ENCODE peak calls at places on chromosomes 4 and X, in eight cellular contexts. One of them, this sample, is unnamed.

GRCh38 chr4:163858515-163858914 is 364.0 kb downstream of the TMA16 start:
- DNase-seq in heart right ventricle: no peak
- DNase-seq in GM23248: no peak
- DNase-seq in HL-60: no peak
- DNase-seq in heart left ventricle: no peak
- DNase-seq in A549: no peak
- DNase-seq in bronchial epithelial cell: no peak
- DNase-seq in CD4-positive, CD25-positive, alpha-beta regulatory T cell: no peak
- DNase-seq in this sample: no peak

GRCh38 chr4:47668810-47669408 is 169.0 kb downstream of the CORIN start:
- DNase-seq in heart left ventricle: no peak
- DNase-seq in A549: peak
- DNase-seq in CD4-positive, CD25-positive, alpha-beta regulatory T cell: peak
- DNase-seq in heart right ventricle: no peak
- DNase-seq in bronchial epithelial cell: peak
- DNase-seq in HL-60: peak
- DNase-seq in GM23248: peak
- DNase-seq in this sample: peak

GRCh38 chr4:171532968-171533367 is 280.2 kb upstream of the GALNTL6 start:
- DNase-seq in GM23248: no peak
- DNase-seq in heart left ventricle: no peak
- DNase-seq in A549: no peak
- DNase-seq in heart right ventricle: no peak
- DNase-seq in CD4-positive, CD25-positive, alpha-beta regulatory T cell: no peak
- DNase-seq in HL-60: no peak
- DNase-seq in bronchial epithelial cell: no peak
- DNase-seq in this sample: no peak

GRCh38 chrX:54427837-54428424 is 12.3 kb upstream of the TSR2 start:
- DNase-seq in GM23248: no peak
- DNase-seq in A549: no peak
- DNase-seq in bronchial epithelial cell: no peak
- DNase-seq in heart right ventricle: no peak
- DNase-seq in heart left ventricle: no peak
- DNase-seq in CD4-positive, CD25-positive, alpha-beta regulatory T cell: no peak
- DNase-seq in HL-60: no peak
- DNase-seq in this sample: no peak

GRCh38 chrX:16239211-16239610 is 71.9 kb downstream of the MAGEB17 start:
- DNase-seq in HL-60: no peak
- DNase-seq in bronchial epithelial cell: peak
- DNase-seq in A549: peak
- DNase-seq in GM23248: peak
- DNase-seq in CD4-positive, CD25-positive, alpha-beta regulatory T cell: no peak
- DNase-seq in heart right ventricle: no peak
- DNase-seq in heart left ventricle: no peak
- DNase-seq in this sample: no peak

GRCh38 chr4:141155586-141155985 is 22.3 kb upstream of the RNF150 start:
- DNase-seq in heart left ventricle: no peak
- DNase-seq in CD4-positive, CD25-positive, alpha-beta regulatory T cell: no peak
- DNase-seq in HL-60: no peak
- DNase-seq in A549: no peak
- DNase-seq in bronchial epithelial cell: no peak
- DNase-seq in heart right ventricle: no peak
- DNase-seq in GM23248: peak
- DNase-seq in this sample: no peak

GRCh38 chr4:146342600-146343192 is 128.4 kb downstream of the REELD1 start:
- DNase-seq in heart right ventricle: no peak
- DNase-seq in HL-60: no peak
- DNase-seq in bronchial epithelial cell: peak
- DNase-seq in A549: peak
- DNase-seq in GM23248: peak
- DNase-seq in CD4-positive, CD25-positive, alpha-beta regulatory T cell: peak
- DNase-seq in heart left ventricle: no peak
- DNase-seq in this sample: peak

GRCh38 chr4:44806076-44806475 is 79.7 kb upstream of the GNPDA2 start:
- DNase-seq in heart right ventricle: no peak
- DNase-seq in CD4-positive, CD25-positive, alpha-beta regulatory T cell: no peak
- DNase-seq in heart left ventricle: no peak
- DNase-seq in A549: no peak
- DNase-seq in HL-60: no peak
- DNase-seq in bronchial epithelial cell: no peak
- DNase-seq in GM23248: no peak
- DNase-seq in this sample: no peak

GRCh38 chrX:2500681-2501151 is at the start of the genes DHRSX and ZBED1:
- DNase-seq in A549: peak
- DNase-seq in heart left ventricle: peak
- DNase-seq in GM23248: peak
- DNase-seq in heart right ventricle: peak
- DNase-seq in HL-60: peak
- DNase-seq in CD4-positive, CD25-positive, alpha-beta regulatory T cell: peak
- DNase-seq in bronchial epithelial cell: no peak
- DNase-seq in this sample: no peak

GRCh38 chr4:147884536-147884935 is 152.6 kb downstream of the ARHGAP10 start:
- DNase-seq in heart left ventricle: no peak
- DNase-seq in CD4-positive, CD25-positive, alpha-beta regulatory T cell: no peak
- DNase-seq in bronchial epithelial cell: no peak
- DNase-seq in GM23248: no peak
- DNase-seq in A549: no peak
- DNase-seq in HL-60: no peak
- DNase-seq in heart right ventricle: no peak
- DNase-seq in this sample: no peak

GRCh38 chr4:113394730-113395530 is 345.5 kb downstream of the ANK2 start:
- DNase-seq in HL-60: peak
- DNase-seq in CD4-positive, CD25-positive, alpha-beta regulatory T cell: peak
- DNase-seq in GM23248: peak
- DNase-seq in A549: peak
- DNase-seq in heart right ventricle: no peak
- DNase-seq in heart left ventricle: no peak
- DNase-seq in bronchial epithelial cell: peak
- DNase-seq in this sample: peak

GRCh38 chrX:13721371-13721770 is 13.0 kb downstream of the TRAPPC2 start:
- DNase-seq in A549: no peak
- DNase-seq in GM23248: no peak
- DNase-seq in CD4-positive, CD25-positive, alpha-beta regulatory T cell: no peak
- DNase-seq in heart right ventricle: no peak
- DNase-seq in heart left ventricle: no peak
- DNase-seq in bronchial epithelial cell: peak
- DNase-seq in HL-60: no peak
- DNase-seq in this sample: no peak

GRCh38 chr4:111666826-111667360 is 478.4 kb upstream of the FAM241A start:
- DNase-seq in CD4-positive, CD25-positive, alpha-beta regulatory T cell: no peak
- DNase-seq in bronchial epithelial cell: no peak
- DNase-seq in GM23248: no peak
- DNase-seq in heart right ventricle: no peak
- DNase-seq in HL-60: no peak
- DNase-seq in A549: no peak
- DNase-seq in heart left ventricle: no peak
- DNase-seq in this sample: no peak

GRCh38 chrX:138756234-138756633 is 44.7 kb upstream of the FGF13 start:
- DNase-seq in CD4-positive, CD25-positive, alpha-beta regulatory T cell: no peak
- DNase-seq in heart right ventricle: peak
- DNase-seq in heart left ventricle: peak
- DNase-seq in bronchial epithelial cell: peak
- DNase-seq in GM23248: peak
- DNase-seq in A549: no peak
- DNase-seq in HL-60: no peak
- DNase-seq in this sample: no peak

GRCh38 chrX:41922694-41923171 is 621 bp downstream of the CASK start:
- DNase-seq in heart right ventricle: peak
- DNase-seq in GM23248: peak
- DNase-seq in A549: peak
- DNase-seq in bronchial epithelial cell: no peak
- DNase-seq in CD4-positive, CD25-positive, alpha-beta regulatory T cell: peak
- DNase-seq in heart left ventricle: peak
- DNase-seq in HL-60: no peak
- DNase-seq in this sample: no peak

GRCh38 chr4:30718021-30718888 is 1.9 kb upstream of the PCDH7 start:
- DNase-seq in HL-60: no peak
- DNase-seq in GM23248: peak
- DNase-seq in A549: peak
- DNase-seq in heart left ventricle: peak
- DNase-seq in bronchial epithelial cell: peak
- DNase-seq in heart right ventricle: peak
- DNase-seq in CD4-positive, CD25-positive, alpha-beta regulatory T cell: no peak
- DNase-seq in this sample: no peak

GRCh38 chr4:16636304-16636703 is 262.1 kb downstream of the LDB2 start:
- DNase-seq in heart left ventricle: no peak
- DNase-seq in CD4-positive, CD25-positive, alpha-beta regulatory T cell: no peak
- DNase-seq in A549: no peak
- DNase-seq in heart right ventricle: no peak
- DNase-seq in bronchial epithelial cell: no peak
- DNase-seq in HL-60: no peak
- DNase-seq in GM23248: no peak
- DNase-seq in this sample: no peak

GRCh38 chrX:118496763-118497079 is 1.1 kb downstream of the DOCK11 start:
- DNase-seq in CD4-positive, CD25-positive, alpha-beta regulatory T cell: no peak
- DNase-seq in heart left ventricle: no peak
- DNase-seq in bronchial epithelial cell: no peak
- DNase-seq in GM23248: peak
- DNase-seq in A549: no peak
- DNase-seq in heart right ventricle: no peak
- DNase-seq in HL-60: no peak
- DNase-seq in this sample: no peak

GRCh38 chr4:40515037-40515397 is 114.6 kb downstream of the RBM47 start:
- DNase-seq in heart right ventricle: no peak
- DNase-seq in bronchial epithelial cell: peak
- DNase-seq in HL-60: no peak
- DNase-seq in heart left ventricle: no peak
- DNase-seq in GM23248: peak
- DNase-seq in CD4-positive, CD25-positive, alpha-beta regulatory T cell: no peak
- DNase-seq in A549: no peak
- DNase-seq in this sample: no peak

DNA sequence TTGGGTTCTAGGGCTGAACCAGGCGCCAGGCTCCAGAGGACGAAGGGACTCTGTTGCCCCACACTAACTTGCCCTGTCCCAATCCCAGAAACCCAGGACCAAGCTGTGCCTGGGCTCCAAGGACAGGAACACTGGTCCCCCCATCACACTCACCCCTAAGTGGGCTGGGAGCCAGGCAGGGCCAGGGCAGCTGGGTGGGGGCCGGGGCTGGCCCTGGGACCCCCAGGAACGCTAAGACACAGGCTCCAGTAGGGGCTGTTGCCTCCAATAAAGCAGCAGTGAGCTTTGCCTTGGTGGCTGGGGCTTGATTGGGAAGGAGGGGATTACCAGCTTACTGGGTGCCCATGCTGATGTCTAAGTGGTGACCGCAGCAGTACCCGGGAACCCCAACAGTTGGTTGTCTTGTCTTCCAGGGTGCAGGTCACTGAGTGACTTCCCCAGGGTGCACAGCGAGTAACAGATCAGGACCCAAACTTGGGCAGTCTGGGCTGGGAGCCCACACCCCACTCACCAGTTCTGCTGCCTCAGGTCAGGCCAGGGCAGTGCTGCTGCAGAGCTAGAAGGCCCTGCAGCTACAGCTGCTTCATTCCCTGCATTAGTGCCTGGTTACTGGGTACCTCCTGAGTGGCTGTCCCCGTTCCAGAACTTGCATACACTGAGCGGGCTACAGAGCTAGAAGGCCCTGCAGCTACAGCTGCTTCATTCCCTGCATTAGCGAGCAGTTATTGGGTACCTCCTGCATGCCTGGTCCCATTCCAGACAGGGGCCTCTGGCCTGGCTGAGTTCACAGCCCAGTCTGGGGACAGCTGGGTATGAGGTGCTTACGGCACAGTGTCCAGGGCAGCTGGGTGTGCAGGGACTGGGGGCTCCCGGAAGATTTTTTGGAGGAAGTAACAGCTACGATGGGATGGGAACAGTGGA is 9.4 kb upstream of the ADD1 start:
- DNase-seq in A549: no peak
- DNase-seq in bronchial epithelial cell: no peak
- DNase-seq in CD4-positive, CD25-positive, alpha-beta regulatory T cell: no peak
- DNase-seq in GM23248: no peak
- DNase-seq in heart left ventricle: no peak
- DNase-seq in heart right ventricle: no peak
- DNase-seq in HL-60: no peak
- DNase-seq in this sample: no peak
- H3K4me3 ChIP-seq in A549: no peak
- H3K4me3 ChIP-seq in bronchial epithelial cell: no peak
- H3K4me3 ChIP-seq in CD4-positive, CD25-positive, alpha-beta regulatory T cell: no peak
- H3K4me3 ChIP-seq in GM23248: no peak
- H3K4me3 ChIP-seq in heart left ventricle: no peak
- H3K4me3 ChIP-seq in heart right ventricle: no peak
- H3K4me3 ChIP-seq in HL-60: no peak
- H3K4me3 ChIP-seq in this sample: no peak

GRCh38 chr4:100508691-100509090 is 9.1 kb downstream of the EMCN start:
- DNase-seq in A549: no peak
- DNase-seq in heart right ventricle: no peak
- DNase-seq in HL-60: no peak
- DNase-seq in bronchial epithelial cell: no peak
- DNase-seq in heart left ventricle: no peak
- DNase-seq in CD4-positive, CD25-positive, alpha-beta regulatory T cell: no peak
- DNase-seq in GM23248: no peak
- DNase-seq in this sample: no peak
- H3K4me3 ChIP-seq in A549: no peak
- H3K4me3 ChIP-seq in heart right ventricle: no peak
- H3K4me3 ChIP-seq in HL-60: no peak
- H3K4me3 ChIP-seq in bronchial epithelial cell: no peak
- H3K4me3 ChIP-seq in heart left ventricle: no peak
- H3K4me3 ChIP-seq in CD4-positive, CD25-positive, alpha-beta regulatory T cell: no peak
- H3K4me3 ChIP-seq in GM23248: no peak
- H3K4me3 ChIP-seq in this sample: no peak

GRCh38 chrX:134074151-134074550 is 88.8 kb upstream of the GPC3 start:
- DNase-seq in A549: no peak
- DNase-seq in HL-60: no peak
- DNase-seq in GM23248: no peak
- DNase-seq in bronchial epithelial cell: peak
- DNase-seq in heart left ventricle: no peak
- DNase-seq in heart right ventricle: no peak
- DNase-seq in CD4-positive, CD25-positive, alpha-beta regulatory T cell: no peak
- DNase-seq in this sample: no peak
- H3K4me3 ChIP-seq in A549: no peak
- H3K4me3 ChIP-seq in HL-60: no peak
- H3K4me3 ChIP-seq in GM23248: no peak
- H3K4me3 ChIP-seq in bronchial epithelial cell: no peak
- H3K4me3 ChIP-seq in heart left ventricle: no peak
- H3K4me3 ChIP-seq in heart right ventricle: no peak
- H3K4me3 ChIP-seq in CD4-positive, CD25-positive, alpha-beta regulatory T cell: no peak
- H3K4me3 ChIP-seq in this sample: no peak

GRCh38 chrX:49233176-49233575 is at the start of gene CACNA1F:
- DNase-seq in heart right ventricle: no peak
- DNase-seq in A549: no peak
- DNase-seq in GM23248: no peak
- DNase-seq in HL-60: no peak
- DNase-seq in heart left ventricle: no peak
- DNase-seq in bronchial epithelial cell: no peak
- DNase-seq in CD4-positive, CD25-positive, alpha-beta regulatory T cell: no peak
- DNase-seq in this sample: no peak

GRCh38 chrX:49232525-49232924 is 615 bp downstream of the CACNA1F start:
- DNase-seq in CD4-positive, CD25-positive, alpha-beta regulatory T cell: no peak
- DNase-seq in HL-60: no peak
- DNase-seq in A549: no peak
- DNase-seq in heart right ventricle: no peak
- DNase-seq in bronchial epithelial cell: no peak
- DNase-seq in heart left ventricle: no peak
- DNase-seq in GM23248: no peak
- DNase-seq in this sample: no peak

GRCh38 chrX:49231333-49232000 is 1.7 kb downstream of the CACNA1F start:
- DNase-seq in GM23248: no peak
- DNase-seq in heart right ventricle: no peak
- DNase-seq in HL-60: no peak
- DNase-seq in bronchial epithelial cell: no peak
- DNase-seq in heart left ventricle: no peak
- DNase-seq in CD4-positive, CD25-positive, alpha-beta regulatory T cell: no peak
- DNase-seq in A549: no peak
- DNase-seq in this sample: no peak

GRCh38 chrX:49228185-49228584 is 5.0 kb downstream of the CACNA1F start:
- DNase-seq in heart left ventricle: no peak
- DNase-seq in GM23248: no peak
- DNase-seq in bronchial epithelial cell: no peak
- DNase-seq in HL-60: no peak
- DNase-seq in heart right ventricle: no peak
- DNase-seq in CD4-positive, CD25-positive, alpha-beta regulatory T cell: no peak
- DNase-seq in A549: no peak
- DNase-seq in this sample: no peak

GRCh38 chrX:49230500-49231232 is 2.5 kb downstream of the CACNA1F start:
- DNase-seq in heart left ventricle: peak
- DNase-seq in GM23248: peak
- DNase-seq in bronchial epithelial cell: peak
- DNase-seq in HL-60: no peak
- DNase-seq in A549: no peak
- DNase-seq in CD4-positive, CD25-positive, alpha-beta regulatory T cell: peak
- DNase-seq in heart right ventricle: peak
- DNase-seq in this sample: no peak
- H3K4me3 ChIP-seq in heart left ventricle: peak
- H3K4me3 ChIP-seq in GM23248: peak
- H3K4me3 ChIP-seq in bronchial epithelial cell: peak
- H3K4me3 ChIP-seq in HL-60: no peak
- H3K4me3 ChIP-seq in A549: no peak
- H3K4me3 ChIP-seq in CD4-positive, CD25-positive, alpha-beta regulatory T cell: no peak
- H3K4me3 ChIP-seq in heart right ventricle: peak
- H3K4me3 ChIP-seq in this sample: no peak

This sample was measured in Jurkat, Clone E6-1.